ENCODE peak calls at places on chromosomes 5 and 9, in four cellular contexts. One of them, this sample, is unnamed.

GRCh38 chr5:180704362-180704761 is 35.5 kb downstream of the OR2Y1 start:
- DNase-seq in CD4-positive, alpha-beta memory T cell: no peak
- DNase-seq in stimulated activated naive CD8-positive, alpha-beta T cell treated with anti-CD3 and anti-CD28 coated beads, Interleukin-15, amount 100 ng/mL, for 72 hours: no peak
- DNase-seq in NCI-H1436: no peak
- DNase-seq in this sample: no peak

GRCh38 chr9:96554801-96555566 is 64.7 kb downstream of the CDC14B start:
- DNase-seq in CD4-positive, alpha-beta memory T cell: no peak
- DNase-seq in stimulated activated naive CD8-positive, alpha-beta T cell treated with anti-CD3 and anti-CD28 coated beads, Interleukin-15, amount 100 ng/mL, for 72 hours: no peak
- DNase-seq in NCI-H1436: no peak
- DNase-seq in this sample: no peak

GRCh38 chr9:71765693-71766092 is 2.6 kb downstream of the CEMIP2 start:
- DNase-seq in CD4-positive, alpha-beta memory T cell: no peak
- DNase-seq in stimulated activated naive CD8-positive, alpha-beta T cell treated with anti-CD3 and anti-CD28 coated beads, Interleukin-15, amount 100 ng/mL, for 72 hours: no peak
- DNase-seq in NCI-H1436: no peak
- DNase-seq in this sample: no peak

GRCh38 chr5:156411957-156412356 is 85.0 kb downstream of the SGCD start:
- DNase-seq in CD4-positive, alpha-beta memory T cell: no peak
- DNase-seq in stimulated activated naive CD8-positive, alpha-beta T cell treated with anti-CD3 and anti-CD28 coated beads, Interleukin-15, amount 100 ng/mL, for 72 hours: no peak
- DNase-seq in NCI-H1436: no peak
- DNase-seq in this sample: no peak

GRCh38 chr9:89802809-89803355 is 198.1 kb downstream of the GADD45G start:
- DNase-seq in CD4-positive, alpha-beta memory T cell: no peak
- DNase-seq in stimulated activated naive CD8-positive, alpha-beta T cell treated with anti-CD3 and anti-CD28 coated beads, Interleukin-15, amount 100 ng/mL, for 72 hours: no peak
- DNase-seq in NCI-H1436: no peak
- DNase-seq in this sample: no peak

GRCh38 chr5:139543423-139543991 is 17.6 kb upstream of the UBE2D2 start:
- DNase-seq in CD4-positive, alpha-beta memory T cell: peak; percentile 33
- DNase-seq in stimulated activated naive CD8-positive, alpha-beta T cell treated with anti-CD3 and anti-CD28 coated beads, Interleukin-15, amount 100 ng/mL, for 72 hours: peak; percentile 57
- DNase-seq in NCI-H1436: no peak
- DNase-seq in this sample: peak; percentile 48

GRCh38 chr9:84145780-84146179 is 165.2 kb downstream of the RMI1 start:
- DNase-seq in CD4-positive, alpha-beta memory T cell: no peak
- DNase-seq in stimulated activated naive CD8-positive, alpha-beta T cell treated with anti-CD3 and anti-CD28 coated beads, Interleukin-15, amount 100 ng/mL, for 72 hours: no peak
- DNase-seq in NCI-H1436: no peak
- DNase-seq in this sample: no peak

GRCh38 chr5:113776832-113777525 is 263.5 kb downstream of the YTHDC2 start:
- DNase-seq in CD4-positive, alpha-beta memory T cell: no peak
- DNase-seq in stimulated activated naive CD8-positive, alpha-beta T cell treated with anti-CD3 and anti-CD28 coated beads, Interleukin-15, amount 100 ng/mL, for 72 hours: no peak
- DNase-seq in NCI-H1436: no peak
- DNase-seq in this sample: no peak

GRCh38 chr5:23466401-23466886 is 41.0 kb upstream of the PRDM9 start:
- DNase-seq in CD4-positive, alpha-beta memory T cell: no peak
- DNase-seq in stimulated activated naive CD8-positive, alpha-beta T cell treated with anti-CD3 and anti-CD28 coated beads, Interleukin-15, amount 100 ng/mL, for 72 hours: no peak
- DNase-seq in NCI-H1436: no peak
- DNase-seq in this sample: no peak

GRCh38 chr5:14208071-14209021 is 65.2 kb downstream of the TRIO start:
- DNase-seq in CD4-positive, alpha-beta memory T cell: no peak
- DNase-seq in stimulated activated naive CD8-positive, alpha-beta T cell treated with anti-CD3 and anti-CD28 coated beads, Interleukin-15, amount 100 ng/mL, for 72 hours: no peak
- DNase-seq in NCI-H1436: no peak
- DNase-seq in this sample: no peak

GRCh38 chr5:139431706-139432105 is 7.6 kb downstream of the DNAJC18 start:
- DNase-seq in CD4-positive, alpha-beta memory T cell: no peak
- DNase-seq in stimulated activated naive CD8-positive, alpha-beta T cell treated with anti-CD3 and anti-CD28 coated beads, Interleukin-15, amount 100 ng/mL, for 72 hours: no peak
- DNase-seq in NCI-H1436: no peak
- DNase-seq in this sample: no peak

GRCh38 chr9:79663878-79664277 is 92.1 kb downstream of the TLE4 start:
- DNase-seq in CD4-positive, alpha-beta memory T cell: no peak
- DNase-seq in stimulated activated naive CD8-positive, alpha-beta T cell treated with anti-CD3 and anti-CD28 coated beads, Interleukin-15, amount 100 ng/mL, for 72 hours: no peak
- DNase-seq in NCI-H1436: no peak
- DNase-seq in this sample: no peak

GRCh38 chr5:101860145-101860544 is 435.9 kb downstream of the SLCO4C1 start:
- DNase-seq in CD4-positive, alpha-beta memory T cell: no peak
- DNase-seq in stimulated activated naive CD8-positive, alpha-beta T cell treated with anti-CD3 and anti-CD28 coated beads, Interleukin-15, amount 100 ng/mL, for 72 hours: no peak
- DNase-seq in NCI-H1436: no peak
- DNase-seq in this sample: no peak

GRCh38 chr9:72065076-72065475 is 4.7 kb upstream of the C9orf57 start:
- DNase-seq in CD4-positive, alpha-beta memory T cell: no peak
- DNase-seq in stimulated activated naive CD8-positive, alpha-beta T cell treated with anti-CD3 and anti-CD28 coated beads, Interleukin-15, amount 100 ng/mL, for 72 hours: no peak
- DNase-seq in NCI-H1436: no peak
- DNase-seq in this sample: no peak

GRCh38 chr5:172454355-172455086 is at the start of gene SH3PXD2B:
- DNase-seq in CD4-positive, alpha-beta memory T cell: peak; percentile 37
- DNase-seq in stimulated activated naive CD8-positive, alpha-beta T cell treated with anti-CD3 and anti-CD28 coated beads, Interleukin-15, amount 100 ng/mL, for 72 hours: peak; percentile 35
- DNase-seq in NCI-H1436: peak; percentile 16
- DNase-seq in this sample: peak; percentile 25

GRCh38 chr5:153629496-153629895 is 139.0 kb downstream of the GRIA1 start:
- DNase-seq in CD4-positive, alpha-beta memory T cell: no peak
- DNase-seq in stimulated activated naive CD8-positive, alpha-beta T cell treated with anti-CD3 and anti-CD28 coated beads, Interleukin-15, amount 100 ng/mL, for 72 hours: no peak
- DNase-seq in NCI-H1436: no peak
- DNase-seq in this sample: no peak

GRCh38 chr5:76426391-76426802 is 23.3 kb downstream of the IQGAP2 start:
- DNase-seq in CD4-positive, alpha-beta memory T cell: no peak
- DNase-seq in stimulated activated naive CD8-positive, alpha-beta T cell treated with anti-CD3 and anti-CD28 coated beads, Interleukin-15, amount 100 ng/mL, for 72 hours: no peak
- DNase-seq in NCI-H1436: no peak
- DNase-seq in this sample: peak; percentile 68

GRCh38 chr5:68962632-68963484 is 131.0 kb upstream of the SLC30A5 start:
- DNase-seq in CD4-positive, alpha-beta memory T cell: no peak
- DNase-seq in stimulated activated naive CD8-positive, alpha-beta T cell treated with anti-CD3 and anti-CD28 coated beads, Interleukin-15, amount 100 ng/mL, for 72 hours: peak; percentile 3
- DNase-seq in NCI-H1436: peak; percentile 21
- DNase-seq in this sample: peak; percentile 44

GRCh38 chr9:109894921-109895758 is 115.1 kb downstream of the PALM2AKAP2 start:
- DNase-seq in CD4-positive, alpha-beta memory T cell: no peak
- DNase-seq in stimulated activated naive CD8-positive, alpha-beta T cell treated with anti-CD3 and anti-CD28 coated beads, Interleukin-15, amount 100 ng/mL, for 72 hours: no peak
- DNase-seq in NCI-H1436: no peak
- DNase-seq in this sample: no peak

GRCh38 chr9:94480205-94480604 is 74.7 kb upstream of the PCAT7 start:
- DNase-seq in CD4-positive, alpha-beta memory T cell: no peak
- DNase-seq in stimulated activated naive CD8-positive, alpha-beta T cell treated with anti-CD3 and anti-CD28 coated beads, Interleukin-15, amount 100 ng/mL, for 72 hours: no peak
- DNase-seq in NCI-H1436: no peak
- DNase-seq in this sample: no peak